ENCODE peak calls at places on chromosomes 6 and 20, in eight cellular contexts. C, K, W, B, P, Q, U and R are unnamed samples.

GRCh38 chr20:4574356-4574690 is 147.4 kb upstream of the PRND start:
- DNase-seq in C (no peak), W (no peak), Q (no peak), B (no peak), K (no peak), P (no peak), U (no peak), R (no peak)

GRCh38 chr6:109695468-109695867 is 4.4 kb downstream of the FIG4 start:
- DNase-seq in B (no peak), K (no peak), W (no peak), P (no peak), C (peak), Q (peak), U (no peak), R (peak)

GRCh38 chr6:31116661-31117385 is 2.2 kb downstream of the PSORS1C1 start:
- DNase-seq in Q (no peak), C (no peak), K (no peak), P (no peak), W (no peak), U (no peak), B (no peak), R (no peak)

GRCh38 chr6:113495521-113495920 is 361.6 kb upstream of the MARCKS start:
- DNase-seq in B (no peak), P (no peak), Q (no peak), K (no peak), W (no peak), C (no peak), U (no peak), R (no peak)

GRCh38 chr6:10363911-10364310 is 51.0 kb downstream of the TFAP2A start:
- DNase-seq in W (no peak), B (no peak), C (no peak), Q (no peak), P (no peak), U (no peak), K (no peak), R (no peak)

GRCh38 chr6:50145125-50145524 is 95.4 kb upstream of the DEFB112 start:
- DNase-seq in B (no peak), Q (no peak), P (no peak), W (no peak), C (no peak), K (no peak), U (no peak), R (no peak)

GRCh38 chr6:3311798-3312197 is 53.1 kb downstream of the PSMG4 start:
- DNase-seq in C (no peak), U (no peak), W (no peak), Q (no peak), B (no peak), P (no peak), K (no peak), R (no peak)

GRCh38 chr6:19892250-19892649 is 55.1 kb downstream of the ID4 start:
- DNase-seq in Q (no peak), C (peak), P (peak), K (no peak), W (no peak), U (no peak), B (no peak), R (no peak)

GRCh38 chr6:39233333-39233732 is 4.1 kb upstream of the KCNK5 start:
- DNase-seq in C (no peak), P (no peak), B (no peak), U (no peak), Q (no peak), K (no peak), W (no peak), R (no peak)